ENCODE peak calls at places on chromosomes 4 and X, in seven cellular contexts. One of them, this sample, is unnamed. For H3K4me1 and H3K9me3, the result is how much of the 10 kb centered on the place peaks cover.

GRCh38 chr4:1793940-1794808 is 1.1 kb downstream of the FGFR3 start:
- DNase-seq in IMR-90: no peak
- DNase-seq in mesenchymal stem cell: peak
- DNase-seq in heart right ventricle: no peak
- DNase-seq in endodermal cell: peak
- DNase-seq in psoas muscle: no peak
- DNase-seq in esophagus squamous epithelium: no peak
- DNase-seq in this sample: no peak

GRCh38 chr4:82739292-82740190 is 59.1 kb downstream of the SCD5 start:
- DNase-seq in IMR-90: peak
- DNase-seq in endodermal cell: peak
- DNase-seq in heart right ventricle: peak
- DNase-seq in mesenchymal stem cell: peak
- DNase-seq in psoas muscle: peak
- DNase-seq in esophagus squamous epithelium: no peak
- DNase-seq in this sample: peak

GRCh38 chr4:107255114-107255513 is 219.0 kb upstream of the DKK2 start:
- DNase-seq in IMR-90: no peak
- DNase-seq in psoas muscle: no peak
- DNase-seq in heart right ventricle: no peak
- DNase-seq in esophagus squamous epithelium: no peak
- DNase-seq in endodermal cell: no peak
- DNase-seq in mesenchymal stem cell: no peak
- DNase-seq in this sample: no peak

GRCh38 chr4:150126880-150127236 is 48.6 kb downstream of the DCLK2 start:
- DNase-seq in heart right ventricle: no peak
- DNase-seq in endodermal cell: no peak
- DNase-seq in psoas muscle: no peak
- DNase-seq in esophagus squamous epithelium: no peak
- DNase-seq in mesenchymal stem cell: peak
- DNase-seq in IMR-90: peak
- DNase-seq in this sample: no peak

GRCh38 chr4:9600246-9600645 is 156.0 kb downstream of the DEFB131A start:
- DNase-seq in psoas muscle: no peak
- DNase-seq in heart right ventricle: no peak
- DNase-seq in endodermal cell: no peak
- DNase-seq in mesenchymal stem cell: no peak
- DNase-seq in IMR-90: no peak
- DNase-seq in esophagus squamous epithelium: no peak
- DNase-seq in this sample: no peak

GRCh38 chr4:86453044-86453501 is 93.2 kb upstream of the MAPK10 start:
- DNase-seq in heart right ventricle: peak
- DNase-seq in psoas muscle: no peak
- DNase-seq in mesenchymal stem cell: peak
- DNase-seq in endodermal cell: no peak
- DNase-seq in esophagus squamous epithelium: no peak
- DNase-seq in IMR-90: peak
- DNase-seq in this sample: no peak

GRCh38 chr4:2179717-2180116 is 62.2 kb downstream of the HAUS3 start:
- DNase-seq in psoas muscle: no peak
- DNase-seq in mesenchymal stem cell: no peak
- DNase-seq in esophagus squamous epithelium: no peak
- DNase-seq in IMR-90: no peak
- DNase-seq in endodermal cell: no peak
- DNase-seq in heart right ventricle: no peak
- DNase-seq in this sample: no peak

GRCh38 chr4:153137677-153138630 is 66.3 kb upstream of the TRIM2 start:
- DNase-seq in psoas muscle: no peak
- DNase-seq in mesenchymal stem cell: no peak
- DNase-seq in endodermal cell: peak
- DNase-seq in heart right ventricle: no peak
- DNase-seq in IMR-90: no peak
- DNase-seq in esophagus squamous epithelium: no peak
- DNase-seq in this sample: no peak

GRCh38 chr4:87405421-87405820 is 14.4 kb upstream of the HSD17B11 start:
- DNase-seq in IMR-90: no peak
- DNase-seq in psoas muscle: no peak
- DNase-seq in mesenchymal stem cell: no peak
- DNase-seq in endodermal cell: no peak
- DNase-seq in esophagus squamous epithelium: no peak
- DNase-seq in heart right ventricle: no peak
- DNase-seq in this sample: no peak

GRCh38 chr4:137531951-137532868 is at the start of gene PCDH18:
- DNase-seq in mesenchymal stem cell: peak
- DNase-seq in endodermal cell: peak
- DNase-seq in psoas muscle: peak
- DNase-seq in heart right ventricle: peak
- DNase-seq in esophagus squamous epithelium: peak
- DNase-seq in IMR-90: peak
- DNase-seq in this sample: peak

GRCh38 chrX:133670394-133670793 is 255.1 kb upstream of the GPC4 start:
- DNase-seq in esophagus squamous epithelium: no peak
- DNase-seq in mesenchymal stem cell: peak
- DNase-seq in IMR-90: peak
- DNase-seq in endodermal cell: no peak
- DNase-seq in heart right ventricle: peak
- DNase-seq in psoas muscle: no peak
- DNase-seq in this sample: no peak

GRCh38 chrX:125436855-125437254 is 117.2 kb downstream of the TEX13C start:
- DNase-seq in mesenchymal stem cell: peak
- DNase-seq in psoas muscle: no peak
- DNase-seq in heart right ventricle: no peak
- DNase-seq in IMR-90: no peak
- DNase-seq in esophagus squamous epithelium: no peak
- DNase-seq in endodermal cell: no peak
- DNase-seq in this sample: no peak

GRCh38 chr4:62407534-62407933 is 1207.4 kb downstream of the ADGRL3 start:
- DNase-seq in endodermal cell: no peak
- DNase-seq in IMR-90: no peak
- DNase-seq in heart right ventricle: no peak
- DNase-seq in mesenchymal stem cell: no peak
- DNase-seq in esophagus squamous epithelium: no peak
- DNase-seq in psoas muscle: no peak
- DNase-seq in this sample: no peak

GRCh38 chrX:39753296-39753996 is 344.3 kb downstream of the BCOR start:
- DNase-seq in esophagus squamous epithelium: no peak
- DNase-seq in mesenchymal stem cell: no peak
- DNase-seq in psoas muscle: no peak
- DNase-seq in heart right ventricle: no peak
- DNase-seq in endodermal cell: peak
- DNase-seq in IMR-90: peak
- DNase-seq in this sample: no peak

GRCh38 chr4:5746829-5747745 is 36.1 kb downstream of the EVC start:
- DNase-seq in mesenchymal stem cell: peak
- DNase-seq in heart right ventricle: no peak
- DNase-seq in psoas muscle: no peak
- DNase-seq in esophagus squamous epithelium: no peak
- DNase-seq in endodermal cell: no peak
- DNase-seq in IMR-90: peak
- DNase-seq in this sample: no peak

GRCh38 chr4:5747746-5748365 is 36.9 kb downstream of the EVC start:
- DNase-seq in esophagus squamous epithelium: no peak
- DNase-seq in endodermal cell: no peak
- DNase-seq in psoas muscle: no peak
- DNase-seq in IMR-90: peak
- DNase-seq in heart right ventricle: peak
- DNase-seq in mesenchymal stem cell: peak
- DNase-seq in this sample: no peak

GRCh38 chr4:5750052-5750950 is 39.3 kb downstream of the EVC start:
- DNase-seq in psoas muscle: no peak
- DNase-seq in esophagus squamous epithelium: no peak
- DNase-seq in endodermal cell: no peak
- DNase-seq in mesenchymal stem cell: peak
- DNase-seq in heart right ventricle: no peak
- DNase-seq in IMR-90: peak
- DNase-seq in this sample: no peak

GRCh38 chr4:5751073-5751917 is 40.3 kb downstream of the EVC start:
- DNase-seq in heart right ventricle: no peak
- DNase-seq in psoas muscle: no peak
- DNase-seq in IMR-90: peak
- DNase-seq in mesenchymal stem cell: peak
- DNase-seq in esophagus squamous epithelium: no peak
- DNase-seq in endodermal cell: peak
- DNase-seq in this sample: no peak

DNA sequence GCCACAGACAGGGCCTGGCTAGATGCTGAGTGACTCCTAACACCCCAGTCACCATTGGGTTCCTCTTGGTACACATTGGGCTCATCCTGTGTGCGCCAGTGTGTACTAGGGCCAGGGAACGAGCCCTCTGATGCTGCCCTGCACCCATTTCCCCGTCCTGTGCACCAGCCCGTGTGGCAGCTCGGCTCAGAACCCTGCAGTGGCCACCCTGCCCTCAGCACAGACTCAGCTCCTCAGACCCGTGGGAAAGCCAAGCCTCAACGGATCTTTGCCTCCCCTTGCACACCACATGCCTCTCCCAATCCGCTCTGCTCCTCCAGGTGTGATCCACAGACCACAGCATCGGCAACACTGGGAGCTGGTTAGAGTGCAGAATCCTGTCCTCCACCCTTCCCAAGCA is 38.6 kb downstream of the EVC start:
- DNase-seq in IMR-90: no peak
- DNase-seq in endodermal cell: no peak
- DNase-seq in psoas muscle: no peak
- DNase-seq in esophagus squamous epithelium: no peak
- DNase-seq in mesenchymal stem cell: no peak
- DNase-seq in heart right ventricle: no peak
- DNase-seq in this sample: no peak
- H3K4me1 ChIP-seq in IMR-90: half or more
- H3K4me1 ChIP-seq in endodermal cell: under half
- H3K4me1 ChIP-seq in psoas muscle: under half
- H3K4me1 ChIP-seq in esophagus squamous epithelium: under half
- H3K4me1 ChIP-seq in mesenchymal stem cell: half or more
- H3K4me1 ChIP-seq in heart right ventricle: under half
- H3K4me1 ChIP-seq in this sample: under half

DNA sequence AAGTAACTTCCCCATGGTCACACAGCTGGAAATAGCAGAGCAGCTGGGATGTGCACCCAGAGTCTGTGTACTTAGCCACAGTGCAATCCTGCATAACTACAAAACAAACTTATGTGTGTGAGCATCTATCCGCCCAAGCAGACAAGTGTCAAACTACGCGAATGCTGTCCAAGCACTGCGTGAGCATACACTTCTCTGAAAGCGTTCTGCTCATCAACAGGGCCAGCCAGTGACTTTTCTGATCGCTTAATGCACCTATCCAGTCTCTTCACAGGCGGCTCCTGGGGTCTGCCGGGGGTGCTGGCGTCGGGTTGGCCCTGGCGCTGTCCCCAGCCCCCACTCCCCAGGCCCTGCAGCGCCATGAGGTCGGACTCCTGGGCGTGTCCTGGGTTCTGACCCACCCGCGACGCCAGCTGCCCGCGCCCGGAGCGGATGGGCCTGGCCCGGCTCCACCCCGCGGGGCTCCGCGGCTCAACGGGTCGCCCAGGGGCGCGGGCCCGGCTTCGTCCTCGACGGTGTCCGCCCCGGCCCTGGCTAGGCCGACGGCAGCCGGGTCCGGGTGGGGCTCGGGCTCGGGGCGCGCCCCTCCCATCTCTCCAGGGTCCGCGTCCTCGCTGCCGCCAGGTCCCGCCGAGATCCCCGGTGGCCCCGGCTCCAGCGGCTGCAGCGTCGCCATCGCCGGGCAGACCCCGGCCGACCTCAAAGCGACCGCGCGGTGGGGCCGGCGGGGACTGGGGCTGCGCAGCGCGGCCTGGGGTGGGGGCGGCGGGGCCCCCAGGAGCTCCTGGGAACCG is 1.3 kb upstream of the ZNF141 start:
- DNase-seq in IMR-90: no peak
- DNase-seq in psoas muscle: peak
- DNase-seq in esophagus squamous epithelium: no peak
- DNase-seq in mesenchymal stem cell: peak
- DNase-seq in heart right ventricle: peak
- DNase-seq in endodermal cell: peak
- DNase-seq in this sample: no peak
- H3K9me3 ChIP-seq in IMR-90: under half
- H3K9me3 ChIP-seq in psoas muscle: under half
- H3K9me3 ChIP-seq in esophagus squamous epithelium: under half
- H3K9me3 ChIP-seq in mesenchymal stem cell: under half
- H3K9me3 ChIP-seq in heart right ventricle: under half
- H3K9me3 ChIP-seq in endodermal cell: under half
- H3K9me3 ChIP-seq in this sample: under half

DNA sequence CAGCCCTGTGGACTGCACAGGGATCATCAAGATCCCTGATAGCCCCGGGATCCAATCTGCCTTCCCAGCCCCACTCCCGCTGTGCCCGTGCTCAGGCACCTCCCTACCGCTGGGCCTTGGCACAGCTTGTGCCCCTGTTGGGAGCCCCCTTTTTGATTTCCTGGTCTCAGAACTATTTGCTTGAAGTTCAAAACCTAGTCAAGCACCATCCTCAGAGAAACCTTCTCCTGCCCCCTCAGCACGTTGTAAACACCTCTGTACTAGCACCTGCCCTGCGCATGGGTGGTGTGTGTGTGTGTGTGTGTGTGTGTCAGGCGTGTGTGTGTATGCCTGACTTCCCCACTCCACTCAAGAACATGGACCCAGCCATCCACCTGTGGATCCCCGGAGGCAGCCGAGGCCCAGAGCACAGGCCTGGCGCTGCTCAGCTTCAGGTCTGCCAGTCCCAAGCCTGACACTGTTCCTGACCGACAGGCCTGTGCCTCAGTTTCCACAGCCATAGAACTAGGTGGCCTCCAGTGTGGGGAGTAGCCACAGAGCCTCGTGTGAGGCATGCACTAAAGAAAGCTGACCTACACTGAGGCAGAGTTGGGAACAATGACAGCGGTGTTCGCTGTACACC is 65.5 kb downstream of the ADRA2C start:
- DNase-seq in psoas muscle: peak
- DNase-seq in heart right ventricle: no peak
- DNase-seq in endodermal cell: no peak
- DNase-seq in esophagus squamous epithelium: no peak
- DNase-seq in mesenchymal stem cell: no peak
- DNase-seq in IMR-90: no peak
- DNase-seq in this sample: no peak
- H3K4me1 ChIP-seq in psoas muscle: under half
- H3K4me1 ChIP-seq in heart right ventricle: under half
- H3K4me1 ChIP-seq in endodermal cell: under half
- H3K4me1 ChIP-seq in esophagus squamous epithelium: under half
- H3K4me1 ChIP-seq in mesenchymal stem cell: under half
- H3K4me1 ChIP-seq in IMR-90: under half
- H3K4me1 ChIP-seq in this sample: under half

DNA sequence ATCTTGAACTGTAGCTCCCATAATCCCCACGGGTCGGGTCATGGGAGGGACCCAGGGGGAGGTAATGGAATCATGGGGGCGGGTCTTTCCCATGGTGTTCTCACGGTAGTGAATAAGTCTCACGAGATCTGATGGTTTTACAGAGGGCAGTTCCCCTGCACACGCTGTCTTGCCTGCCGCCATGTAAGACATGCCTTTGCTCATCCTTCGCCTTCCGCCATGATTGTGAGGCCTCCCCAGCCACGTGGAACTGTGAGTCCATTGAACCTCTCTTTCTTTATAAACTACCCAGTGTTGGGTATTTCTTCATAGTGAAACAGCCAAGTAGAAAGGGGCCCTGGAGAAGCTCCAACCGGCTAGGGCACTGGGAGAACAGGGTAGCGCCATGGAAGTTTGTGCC is 12.3 kb downstream of the CTAG1A start:
- DNase-seq in psoas muscle: no peak
- DNase-seq in heart right ventricle: no peak
- DNase-seq in endodermal cell: no peak
- DNase-seq in esophagus squamous epithelium: no peak
- DNase-seq in IMR-90: no peak
- DNase-seq in mesenchymal stem cell: no peak
- DNase-seq in this sample: no peak
- H3K9me3 ChIP-seq in psoas muscle: under half
- H3K9me3 ChIP-seq in heart right ventricle: under half
- H3K9me3 ChIP-seq in endodermal cell: under half
- H3K9me3 ChIP-seq in esophagus squamous epithelium: under half
- H3K9me3 ChIP-seq in IMR-90: under half
- H3K9me3 ChIP-seq in mesenchymal stem cell: under half
- H3K9me3 ChIP-seq in this sample: under half

This sample was measured in Peyer's patch.